ENCODE peak calls at places on chromosomes 2 and 18, in seven cellular contexts. R is SJCRH30, H is K562, S is heart left ventricle, I is PC-9, L is stomach, U is A549. F is an unnamed sample. For H3K4me1, the result is how much of the 10 kb centered on the place peaks cover.

GRCh38 chr2:233503947-233504637 is 62.5 kb downstream of the USP40 start:
- DNase-seq in R (no peak), H (no peak), S (no peak), I (no peak), L (no peak), U (no peak), F (no peak)

GRCh38 chr2:51919395-51919794 is 887.5 kb upstream of the NRXN1 start:
- DNase-seq in R (no peak), H (no peak), S (no peak), I (no peak), L (no peak), U (no peak), F (no peak)

GRCh38 chr2:165401285-165401852 is 68.1 kb upstream of the CSRNP3 start:
- DNase-seq in R (no peak), H (peak), S (peak), I (no peak), L (no peak), U (peak), F (no peak)

GRCh38 chr2:119082821-119083400 is 75.6 kb downstream of the C1QL2 start:
- DNase-seq in R (peak), H (no peak), S (no peak), I (no peak), L (no peak), U (no peak), F (no peak)

GRCh38 chr2:98084151-98084868 is 2.7 kb upstream of the VWA3B start:
- DNase-seq in R (no peak), H (no peak), S (no peak), I (no peak), L (no peak), U (no peak), F (no peak)

GRCh38 chr2:162072181-162072702 is 1.8 kb downstream of the DPP4 start:
- DNase-seq in R (no peak), H (no peak), S (no peak), I (no peak), L (no peak), U (no peak), F (no peak)

GRCh38 chr2:75022516-75022915 is 64.1 kb downstream of the POLE4 start:
- DNase-seq in R (no peak), H (no peak), S (no peak), I (no peak), L (no peak), U (no peak), F (no peak)

GRCh38 chr2:222293660-222294630 is 4.9 kb downstream of the PAX3 start:
- DNase-seq in R (no peak), H (no peak), S (no peak), I (no peak), L (no peak), U (no peak), F (no peak)

GRCh38 chr18:51029694-51030536 is at the start of gene SMAD4:
- DNase-seq in R (peak), H (peak), S (peak), I (peak), L (peak), U (peak), F (peak)

GRCh38 chr18:22391571-22392359 is 25.9 kb downstream of the CTAGE1 start:
- DNase-seq in R (peak), H (no peak), S (peak), I (peak), L (no peak), U (peak), F (no peak)

GRCh38 chr2:70988726-70989648 is 5.7 kb downstream of the TEX261 start:
- DNase-seq in R (no peak), H (no peak), S (no peak), I (no peak), L (no peak), U (no peak), F (no peak)

GRCh38 chr2:214019229-214019972 is 391.5 kb upstream of the VWC2L start:
- DNase-seq in R (no peak), H (no peak), S (peak), I (peak), L (no peak), U (peak), F (no peak)

GRCh38 chr2:187075106-187076070 is 226.4 kb upstream of the ZSWIM2 start:
- DNase-seq in R (no peak), H (peak), S (peak), I (no peak), L (no peak), U (no peak), F (no peak)

GRCh38 chr2:195596840-195597239 is 60.2 kb upstream of the SLC39A10 start:
- DNase-seq in R (no peak), H (peak), S (no peak), I (no peak), L (no peak), U (no peak), F (no peak)

GRCh38 chr2:38462121-38462634 is 85.1 kb upstream of the ATL2 start:
- DNase-seq in R (peak), H (peak), S (no peak), I (peak), L (peak), U (peak), F (no peak)

GRCh38 chr2:195674491-195675226 is 17.6 kb downstream of the SLC39A10 start:
- DNase-seq in R (no peak), H (no peak), S (no peak), I (no peak), L (no peak), U (no peak), F (no peak)

GRCh38 chr2:218981390-218982311 is 3.3 kb downstream of the FEV start:
- DNase-seq in R (no peak), H (no peak), S (peak), I (no peak), L (peak), U (peak), F (no peak)

GRCh38 chr2:100893753-100894530 is 74.0 kb downstream of the NPAS2 start:
- DNase-seq in R (no peak), H (peak), S (no peak), I (peak), L (no peak), U (peak), F (no peak)

GRCh38 chr18:75179819-75180600 is 28.9 kb downstream of the PTGR3 start:
- DNase-seq in R (no peak), H (no peak), S (no peak), I (no peak), L (no peak), U (no peak), F (no peak)

GRCh38 chr2:81266106-81266505 is 961.6 kb upstream of the LRRTM1 start:
- DNase-seq in R (peak), H (peak), S (no peak), I (no peak), L (no peak), U (no peak), F (no peak)

GRCh38 chr2:226446406-226447001 is 353.1 kb downstream of the IRS1 start:
- DNase-seq in R (peak), H (no peak), S (no peak), I (no peak), L (no peak), U (no peak), F (no peak)

GRCh38 chr2:48356701-48357322 is 173.1 kb upstream of the STON1 start:
- DNase-seq in R (no peak), H (peak), S (no peak), I (no peak), L (no peak), U (no peak), F (no peak)

GRCh38 chr2:236117861-236118269 is 50.3 kb downstream of the GBX2 start:
- DNase-seq in R (no peak), H (no peak), S (no peak), I (no peak), L (no peak), U (peak), F (no peak)

GRCh38 chr18:34647251-34647650 is 62.8 kb upstream of the DTNA start:
- DNase-seq in R (no peak), H (peak), S (no peak), I (no peak), L (no peak), U (peak), F (no peak)

GRCh38 chr2:132859550-132859949 is 189.5 kb upstream of the LYPD1 start:
- DNase-seq in R (no peak), H (no peak), S (no peak), I (no peak), L (no peak), U (no peak), F (no peak)

GRCh38 chr2:113899166-113899565 is 9.3 kb downstream of the ACTR3 start:
- DNase-seq in R (no peak), H (no peak), S (no peak), I (no peak), L (no peak), U (no peak), F (no peak)
- H3K4me1 ChIP-seq in R (under half), H (under half), S (half or more), I (under half), L (half or more), U (half or more), F (half or more)

DNA sequence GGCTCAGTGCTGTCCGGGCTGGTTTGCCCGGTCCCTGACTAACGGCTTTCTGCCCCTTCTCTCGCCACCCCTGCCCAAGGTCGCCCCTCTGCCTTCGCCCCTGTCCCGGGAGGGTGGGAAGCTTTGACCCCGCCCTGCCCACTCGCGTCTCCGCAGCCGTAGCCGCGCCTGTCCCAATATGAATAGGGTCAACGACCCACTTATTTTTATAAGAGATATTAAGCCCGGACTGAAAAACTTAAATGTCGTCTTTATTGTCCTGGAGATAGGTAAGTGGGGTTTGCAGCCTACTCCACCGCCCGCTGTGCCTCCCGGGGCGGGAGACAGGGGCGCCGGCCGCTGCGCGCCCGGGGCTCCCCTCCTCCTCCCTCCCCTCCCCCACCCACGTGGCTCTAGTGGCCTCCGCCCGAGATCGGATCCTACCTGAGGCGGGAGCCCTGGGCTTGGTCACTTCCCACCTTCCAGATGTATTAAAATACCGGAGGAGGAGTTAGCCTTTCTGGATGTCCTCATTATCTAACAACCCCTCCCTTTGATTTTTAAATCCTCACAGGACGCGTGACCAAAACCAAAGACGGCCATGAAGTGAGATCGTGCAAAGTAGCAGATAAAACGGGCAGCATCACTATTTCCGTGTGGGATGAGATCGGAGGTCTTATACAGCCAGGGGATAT is 638 bp downstream of the NABP1 start:
- DNase-seq in R (peak), H (peak), S (peak), I (peak), L (peak), U (peak), F (peak)
- H3K4me1 ChIP-seq in R (under half), H (under half), S (under half), I (under half), L (under half), U (under half), F (under half)

DNA sequence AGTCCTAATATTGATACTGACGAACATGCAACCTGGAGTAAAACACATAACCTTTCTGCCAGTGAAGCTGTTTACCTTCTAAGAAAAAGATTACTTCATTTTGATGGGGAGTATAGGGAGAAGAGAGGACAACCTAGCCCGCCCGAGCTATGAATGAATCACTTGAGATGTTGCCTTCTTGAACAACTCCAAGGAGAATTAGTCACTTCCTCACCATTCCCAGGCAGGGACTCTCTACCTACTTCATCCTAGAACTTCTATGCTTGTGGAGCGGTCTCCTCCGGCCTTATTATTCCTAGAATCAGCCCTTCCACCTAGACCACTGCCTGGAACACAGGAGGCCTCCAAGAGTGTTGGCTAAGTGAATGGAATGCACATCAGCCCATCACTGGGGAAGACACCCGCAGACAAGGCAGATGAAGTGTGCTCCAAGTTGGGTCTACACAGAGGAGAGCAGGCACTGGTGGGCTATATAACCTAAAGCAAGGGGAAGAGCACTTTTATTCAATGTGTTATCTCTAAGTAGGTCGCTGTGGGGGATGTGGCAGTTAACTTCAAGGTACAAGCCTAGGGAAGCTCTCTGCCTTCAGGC is 57.5 kb downstream of the STK39 start:
- DNase-seq in R (no peak), H (no peak), S (no peak), I (no peak), L (no peak), U (peak), F (no peak)
- H3K4me1 ChIP-seq in R (under half), H (under half), S (half or more), I (half or more), L (half or more), U (under half), F (under half)

GRCh38 chr18:49025426-49025766 is 74.6 kb upstream of the SMAD7 start:
- DNase-seq in R (no peak), H (no peak), S (no peak), I (no peak), L (no peak), U (no peak), F (no peak)
- H3K4me1 ChIP-seq in R (under half), H (under half), S (under half), I (under half), L (under half), U (under half), F (under half)